ENCODE peak calls at places on chromosome 16, in seven cellular contexts. Z, B, E, S, O, P and Q are unnamed samples.

GRCh38 chr16:70685061-70685937 is 554 bp downstream of the MTSS2 start:
- DNase-seq in Z (no peak), B (no peak), E (peak; percentile 38), S (no peak), O (peak; percentile 43), P (peak; percentile 70), Q (no peak)

GRCh38 chr16:24070851-24071250 is 185.3 kb upstream of the CACNG3 start:
- DNase-seq in Z (peak; percentile 6), B (peak; percentile 43), E (no peak), S (peak; percentile 51), O (no peak), P (peak; percentile 87), Q (peak; percentile 45)

GRCh38 chr16:9048302-9048700 is 43.1 kb upstream of the HAPSTR1 start:
- DNase-seq in Z (no peak), B (peak; percentile 29), E (no peak), S (no peak), O (no peak), P (no peak), Q (peak; percentile 59)

GRCh38 chr16:12535535-12536411 is 267.9 kb downstream of the CPPED1 start:
- DNase-seq in Z (no peak), B (no peak), E (no peak), S (peak; percentile 10), O (no peak), P (peak; percentile 84), Q (no peak)

GRCh38 chr16:17334096-17334495 is 136.7 kb downstream of the XYLT1 start:
- DNase-seq in Z (no peak), B (no peak), E (peak; percentile 66), S (no peak), O (no peak), P (no peak), Q (no peak)

GRCh38 chr16:27114006-27114405 is 47.3 kb downstream of the C16orf82 start:
- DNase-seq in Z (no peak), B (no peak), E (no peak), S (no peak), O (no peak), P (no peak), Q (no peak)

GRCh38 chr16:66337434-66338188 is 28.9 kb upstream of the CDH5 start:
- DNase-seq in Z (no peak), B (no peak), E (no peak), S (no peak), O (no peak), P (no peak), Q (no peak)

GRCh38 chr16:8853611-8854010 is 15.2 kb downstream of the CARHSP1 start:
- DNase-seq in Z (no peak), B (no peak), E (no peak), S (no peak), O (no peak), P (no peak), Q (no peak)

DNA sequence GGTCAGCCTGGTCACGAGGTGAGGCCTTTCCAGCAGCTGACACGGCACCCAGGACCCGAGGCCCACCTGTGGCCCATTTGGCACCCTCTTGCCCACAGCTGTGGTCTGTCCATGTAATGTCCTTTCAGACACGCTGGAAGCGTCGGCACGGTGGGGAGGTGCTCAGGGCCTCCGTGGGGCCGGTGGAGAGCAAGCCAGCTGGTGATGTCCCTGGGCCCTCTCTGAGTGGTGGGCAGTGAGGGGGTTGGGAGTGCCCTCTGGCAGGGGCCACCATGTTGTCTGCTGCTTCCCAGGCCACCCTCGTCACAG is 97.3 kb upstream of the ZNF469 start:
- DNase-seq in Z (no peak), B (no peak), E (peak; percentile 13), S (no peak), O (no peak), P (no peak), Q (no peak)
- H3K9me3 ChIP-seq in Z (no peaks in the 10 kb centered on the region), B (no peaks in the 10 kb centered on the region), E (peaks cover 26% of the 10 kb centered on the region), S (peaks cover 57% of the 10 kb centered on the region), O (no peaks in the 10 kb centered on the region), P (peaks cover 42% of the 10 kb centered on the region), Q (peaks cover 38% of the 10 kb centered on the region)

GRCh38 chr16:35249051-35249450 is 1789.6 kb downstream of the TP53TG3F start:
- DNase-seq in Z (no peak), B (no peak), E (no peak), S (no peak), O (no peak), P (no peak), Q (no peak)
- H3K9me3 ChIP-seq in Z (no peaks in the 10 kb centered on the region), B (no peaks in the 10 kb centered on the region), E (peaks cover 3% of the 10 kb centered on the region), S (no peaks in the 10 kb centered on the region), O (no peaks in the 10 kb centered on the region), P (peaks cover 46% of the 10 kb centered on the region), Q (no peaks in the 10 kb centered on the region)

DNA sequence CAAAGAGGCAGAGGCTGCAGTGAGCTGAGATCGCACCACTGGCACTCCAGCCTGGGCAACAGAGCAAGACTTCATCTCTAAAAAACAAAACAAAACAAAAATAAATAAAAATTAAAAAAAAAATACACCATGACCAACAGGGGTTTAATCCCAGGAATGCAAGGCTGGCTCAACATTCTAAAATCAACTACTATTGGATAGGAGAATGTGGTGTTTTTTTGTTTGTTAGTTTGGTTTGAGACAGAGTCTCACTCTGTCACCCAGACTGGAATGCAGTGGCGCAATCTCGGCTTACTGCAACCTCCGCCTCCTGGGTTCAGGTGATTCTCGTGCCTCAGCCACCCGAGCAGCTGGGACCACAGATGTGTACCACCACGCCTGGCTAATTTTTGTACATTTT is 19.9 kb downstream of the GFOD2 start:
- DNase-seq in Z (no peak), B (no peak), E (no peak), S (no peak), O (no peak), P (no peak), Q (no peak)
- H3K9me3 ChIP-seq in Z (no peaks in the 10 kb centered on the region), B (peaks cover 5% of the 10 kb centered on the region), E (peaks cover 5% of the 10 kb centered on the region), S (peaks cover 10% of the 10 kb centered on the region), O (no peaks in the 10 kb centered on the region), P (peaks cover 8% of the 10 kb centered on the region), Q (peaks cover 12% of the 10 kb centered on the region)

GRCh38 chr16:35561346-35561745 is 2101.9 kb downstream of the TP53TG3F start:
- DNase-seq in Z (no peak), B (no peak), E (no peak), S (no peak), O (no peak), P (no peak), Q (no peak)
- H3K9me3 ChIP-seq in Z (no peaks in the 10 kb centered on the region), B (no peaks in the 10 kb centered on the region), E (no peaks in the 10 kb centered on the region), S (no peaks in the 10 kb centered on the region), O (no peaks in the 10 kb centered on the region), P (peaks cover 89% of the 10 kb centered on the region), Q (peaks cover 7% of the 10 kb centered on the region)

GRCh38 chr16:3401719-3402397 is 843 bp downstream of the ZNF174 start:
- DNase-seq in Z (no peak), B (no peak), E (no peak), S (peak; percentile 23), O (no peak), P (peak; percentile 61), Q (no peak)
- H3K9me3 ChIP-seq in Z (peaks cover 5% of the 10 kb centered on the region), B (peaks cover 5% of the 10 kb centered on the region), E (peaks cover 48% of the 10 kb centered on the region), S (peaks cover 67% of the 10 kb centered on the region), O (no peaks in the 10 kb centered on the region), P (peaks cover 54% of the 10 kb centered on the region), Q (peaks cover 27% of the 10 kb centered on the region)

GRCh38 chr16:35732046-35732810 is 2272.8 kb downstream of the TP53TG3F start:
- DNase-seq in Z (no peak), B (no peak), E (no peak), S (no peak), O (no peak), P (no peak), Q (peak; percentile 8)
- H3K9me3 ChIP-seq in Z (no peaks in the 10 kb centered on the region), B (no peaks in the 10 kb centered on the region), E (peaks cover 7% of the 10 kb centered on the region), S (no peaks in the 10 kb centered on the region), O (no peaks in the 10 kb centered on the region), P (peaks cover 46% of the 10 kb centered on the region), Q (no peaks in the 10 kb centered on the region)

GRCh38 chr16:48308535-48308934 is 61.2 kb upstream of the ABCC11 start:
- DNase-seq in Z (no peak), B (no peak), E (no peak), S (no peak), O (no peak), P (no peak), Q (no peak)

GRCh38 chr16:48311242-48311641 is 63.9 kb upstream of the ABCC11 start:
- DNase-seq in Z (no peak), B (no peak), E (no peak), S (no peak), O (no peak), P (no peak), Q (no peak)
- H3K9me3 ChIP-seq in Z (peaks cover 9% of the 10 kb centered on the region), B (no peaks in the 10 kb centered on the region), E (peaks cover 61% of the 10 kb centered on the region), S (peaks cover 46% of the 10 kb centered on the region), O (no peaks in the 10 kb centered on the region), P (peaks cover 47% of the 10 kb centered on the region), Q (peaks cover 10% of the 10 kb centered on the region)

GRCh38 chr16:3220839-3221238 is 14.1 kb downstream of the ZNF200 start:
- DNase-seq in Z (no peak), B (no peak), E (no peak), S (no peak), O (no peak), P (no peak), Q (no peak)

DNA sequence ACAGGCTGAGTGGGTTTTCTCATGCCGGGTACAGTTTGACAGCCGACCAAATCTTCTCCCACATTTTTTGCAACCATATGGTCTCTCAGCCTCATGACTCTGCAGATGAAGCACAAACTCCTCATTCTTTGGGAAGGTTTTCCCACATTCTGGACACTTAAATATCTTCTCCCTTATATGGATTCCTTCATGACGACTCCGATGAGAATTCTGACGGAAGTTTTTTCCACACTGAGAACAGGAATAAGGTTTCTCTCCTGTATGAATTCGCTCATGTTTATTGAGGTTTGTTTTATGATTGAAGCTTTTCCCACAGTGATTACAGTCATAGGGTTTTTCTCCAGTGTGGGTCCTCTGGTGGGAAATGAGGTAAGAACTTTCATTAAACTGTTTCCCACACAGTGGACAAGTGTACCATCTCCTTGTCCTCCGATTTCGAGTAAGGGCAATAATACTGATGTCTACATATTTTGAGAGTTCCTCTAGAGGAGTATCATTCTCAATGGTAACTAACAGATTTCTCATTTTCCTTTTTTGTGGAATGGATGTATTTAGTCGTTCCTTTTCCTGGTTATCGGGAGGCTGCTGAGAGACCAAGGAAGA is 10.9 kb downstream of the ZNF200 start:
- DNase-seq in Z (no peak), B (no peak), E (no peak), S (peak; percentile 45), O (no peak), P (no peak), Q (peak; percentile 20)
- H3K9me3 ChIP-seq in Z (peaks cover 10% of the 10 kb centered on the region), B (peaks cover 23% of the 10 kb centered on the region), E (peaks cover 95% of the 10 kb centered on the region), S (peaks cover 97% of the 10 kb centered on the region), O (no peaks in the 10 kb centered on the region), P (peaks cover 74% of the 10 kb centered on the region), Q (peaks cover 49% of the 10 kb centered on the region)

DNA sequence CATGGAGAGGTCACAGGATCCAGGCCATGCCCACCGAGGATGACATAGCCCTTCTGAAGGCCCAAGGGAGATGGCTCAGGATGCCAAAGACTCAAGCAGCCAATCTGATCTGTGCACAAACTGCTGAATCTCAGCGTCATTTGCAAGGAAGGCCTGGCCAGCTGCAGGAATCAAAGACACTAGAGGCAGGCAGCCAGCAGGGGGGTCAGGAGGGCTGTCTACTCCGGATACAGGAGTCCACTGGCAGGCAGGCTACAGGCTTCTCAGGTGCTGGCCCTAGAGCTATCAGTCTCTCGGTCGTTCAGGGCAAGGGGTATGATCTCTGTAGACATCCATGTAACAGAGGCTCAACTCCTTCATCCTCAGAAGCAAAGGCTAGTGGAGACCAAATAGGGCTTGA is 1735.3 kb downstream of the TP53TG3F start:
- DNase-seq in Z (no peak), B (no peak), E (no peak), S (no peak), O (no peak), P (no peak), Q (no peak)
- H3K9me3 ChIP-seq in Z (no peaks in the 10 kb centered on the region), B (no peaks in the 10 kb centered on the region), E (no peaks in the 10 kb centered on the region), S (no peaks in the 10 kb centered on the region), O (no peaks in the 10 kb centered on the region), P (peaks cover 77% of the 10 kb centered on the region), Q (peaks cover 2% of the 10 kb centered on the region)